ENCODE peak calls at places on chromosomes 2 and 18, in nine cellular contexts. H is T-helper 9 cell; F is astrocyte of the cerebellum; N is T-helper 17 cell; L is A549; W is adrenal gland; D is NCI-H2081 treated with DMSO at 0.1 percent for 48 hours; V is stimulated activated CD4-positive, alpha-beta T cell treated with anti-CD3 and anti-CD28 coated beads, Interleukin-1b, Interleukin-23, amount 100 ng/mL, for 1 hour; T is progenitor cell of endocrine pancreas. G is an unnamed sample.

GRCh38 chr2:240403358-240404104 is 31.9 kb upstream of the GPC1 start:
- DNase-seq in L (no peak), T (no peak), D (no peak), H (no peak), W (no peak), V (no peak), N (no peak), F (no peak), G (peak; percentile 14)

GRCh38 chr2:119485336-119486110 is 38.8 kb downstream of the SCTR start:
- DNase-seq in N (no peak), W (peak; percentile 57), F (no peak), D (no peak), T (no peak), H (no peak), L (no peak), V (no peak), G (peak; percentile 89)

GRCh38 chr2:126482582-126483464 is 173.1 kb upstream of the GYPC start:
- DNase-seq in W (no peak), T (no peak), V (no peak), N (no peak), H (no peak), D (no peak), L (no peak), F (no peak), G (no peak)

GRCh38 chr18:56508637-56509036 is 129.8 kb downstream of the TXNL1 start:
- DNase-seq in W (no peak), V (no peak), L (no peak), H (no peak), N (no peak), T (no peak), D (no peak), F (no peak), G (no peak)

GRCh38 chr2:33478968-33479691 is 2.7 kb downstream of the RASGRP3 start:
- DNase-seq in N (no peak), H (no peak), D (no peak), F (no peak), V (no peak), T (no peak), W (no peak), L (no peak), G (peak; percentile 32)

GRCh38 chr18:80147418-80148315 is 38.6 kb downstream of the ADNP2 start:
- DNase-seq in H (peak; percentile 38), T (no peak), V (peak; percentile 50), D (no peak), N (peak; percentile 48), W (peak; percentile 91), F (peak; percentile 45), L (peak; percentile 23), G (peak; percentile 86)

GRCh38 chr2:69645026-69645425 is 1.5 kb upstream of the AAK1 start:
- DNase-seq in W (no peak), T (no peak), L (no peak), N (no peak), D (no peak), F (no peak), V (no peak), H (peak; percentile 16), G (no peak)

GRCh38 chr2:1855150-1855549 is 110.8 kb upstream of the PXDN start:
- DNase-seq in L (no peak), D (no peak), V (no peak), F (peak; percentile 5), H (no peak), T (no peak), N (no peak), W (no peak), G (no peak)

GRCh38 chr2:3636586-3637310 is 21.3 kb upstream of the ALLC start:
- DNase-seq in W (no peak), D (no peak), T (no peak), L (no peak), F (no peak), H (no peak), V (no peak), N (no peak), G (no peak)

GRCh38 chr2:129400825-129401224 is 578.6 kb upstream of the RAB6C start:
- DNase-seq in V (no peak), D (no peak), L (no peak), F (no peak), H (no peak), T (no peak), W (no peak), N (no peak), G (no peak)

GRCh38 chr2:207895236-207895860 is 125.6 kb upstream of the FZD5 start:
- DNase-seq in N (no peak), T (no peak), D (no peak), H (no peak), L (no peak), W (no peak), F (no peak), V (no peak), G (no peak)